ENCODE peak calls at places on chromosomes 16 and 17, in seven cellular contexts. One of them, this sample, is unnamed.

GRCh38 chr17:48068491-48068961 is 20.4 kb downstream of the NFE2L1 start:
- DNase-seq in GM23338: peak; percentile 82
- DNase-seq in astrocyte: peak; percentile 22
- DNase-seq in GM23248: peak; percentile 85
- DNase-seq in PC-3: peak; percentile 51
- DNase-seq in ascending aorta: no peak
- DNase-seq in hepatocyte: peak; percentile 46
- DNase-seq in this sample: peak; percentile 23

GRCh38 chr17:82553210-82553930 is 33.8 kb downstream of the FOXK2 start:
- DNase-seq in ascending aorta: no peak
- DNase-seq in astrocyte: no peak
- DNase-seq in hepatocyte: no peak
- DNase-seq in PC-3: no peak
- DNase-seq in GM23248: no peak
- DNase-seq in GM23338: peak; percentile 50
- DNase-seq in this sample: no peak

GRCh38 chr17:9566067-9566466 is 9.6 kb downstream of the STX8 start:
- DNase-seq in PC-3: no peak
- DNase-seq in GM23248: no peak
- DNase-seq in astrocyte: peak; percentile 15
- DNase-seq in hepatocyte: no peak
- DNase-seq in GM23338: no peak
- DNase-seq in ascending aorta: no peak
- DNase-seq in this sample: peak; percentile 70

GRCh38 chr17:42414782-42415409 is 8.2 kb downstream of the CAVIN1 start:
- DNase-seq in GM23248: no peak
- DNase-seq in hepatocyte: no peak
- DNase-seq in astrocyte: no peak
- DNase-seq in ascending aorta: no peak
- DNase-seq in PC-3: no peak
- DNase-seq in GM23338: no peak
- DNase-seq in this sample: no peak

GRCh38 chr17:35978346-35978745 is 3.0 kb downstream of the CCL16 start:
- DNase-seq in hepatocyte: no peak
- DNase-seq in GM23248: no peak
- DNase-seq in ascending aorta: no peak
- DNase-seq in astrocyte: no peak
- DNase-seq in GM23338: no peak
- DNase-seq in PC-3: no peak
- DNase-seq in this sample: no peak

GRCh38 chr16:68426355-68426652 is 22.0 kb downstream of the SMPD3 start:
- DNase-seq in GM23338: no peak
- DNase-seq in GM23248: peak; percentile 43
- DNase-seq in PC-3: peak; percentile 42
- DNase-seq in ascending aorta: no peak
- DNase-seq in hepatocyte: no peak
- DNase-seq in astrocyte: no peak
- DNase-seq in this sample: no peak

GRCh38 chr17:73316919-73317505 is 5.2 kb upstream of the CDC42EP4 start:
- DNase-seq in ascending aorta: no peak
- DNase-seq in hepatocyte: no peak
- DNase-seq in astrocyte: no peak
- DNase-seq in GM23338: no peak
- DNase-seq in PC-3: no peak
- DNase-seq in GM23248: peak; percentile 63
- DNase-seq in this sample: no peak

GRCh38 chr17:76388966-76389888 is 4.8 kb downstream of the SPHK1 start:
- DNase-seq in GM23248: peak; percentile 48
- DNase-seq in astrocyte: no peak
- DNase-seq in hepatocyte: no peak
- DNase-seq in ascending aorta: no peak
- DNase-seq in PC-3: no peak
- DNase-seq in GM23338: peak; percentile 68
- DNase-seq in this sample: no peak

GRCh38 chr17:74805543-74805991 is 29.4 kb upstream of the NAT9 start:
- DNase-seq in hepatocyte: no peak
- DNase-seq in astrocyte: no peak
- DNase-seq in GM23248: no peak
- DNase-seq in ascending aorta: no peak
- DNase-seq in GM23338: no peak
- DNase-seq in PC-3: no peak
- DNase-seq in this sample: no peak

GRCh38 chr16:80288616-80289015 is 252.2 kb upstream of the DYNLRB2 start:
- DNase-seq in PC-3: no peak
- DNase-seq in GM23248: peak; percentile 16
- DNase-seq in astrocyte: no peak
- DNase-seq in GM23338: no peak
- DNase-seq in hepatocyte: no peak
- DNase-seq in ascending aorta: no peak
- DNase-seq in this sample: no peak

GRCh38 chr16:67959520-67959919 is 8.9 kb downstream of the SLC12A4 start:
- DNase-seq in GM23338: no peak
- DNase-seq in hepatocyte: no peak
- DNase-seq in astrocyte: peak; percentile 31
- DNase-seq in ascending aorta: peak; percentile 77
- DNase-seq in GM23248: peak; percentile 90
- DNase-seq in PC-3: no peak
- DNase-seq in this sample: no peak

GRCh38 chr17:80773243-80773991 is 218.2 kb upstream of the CHMP6 start:
- DNase-seq in GM23338: peak; percentile 44
- DNase-seq in GM23248: peak; percentile 54
- DNase-seq in hepatocyte: no peak
- DNase-seq in PC-3: no peak
- DNase-seq in ascending aorta: peak; percentile 79
- DNase-seq in astrocyte: no peak
- DNase-seq in this sample: no peak

GRCh38 chr17:80028030-80028429 is 7.6 kb downstream of the TBC1D16 start:
- DNase-seq in astrocyte: no peak
- DNase-seq in GM23338: no peak
- DNase-seq in GM23248: no peak
- DNase-seq in PC-3: no peak
- DNase-seq in hepatocyte: no peak
- DNase-seq in ascending aorta: no peak
- DNase-seq in this sample: no peak

GRCh38 chr16:361872-362701 is 8.3 kb downstream of the MRPL28 start:
- DNase-seq in ascending aorta: no peak
- DNase-seq in astrocyte: peak; percentile 39
- DNase-seq in PC-3: peak; percentile 86
- DNase-seq in GM23338: peak; percentile 92
- DNase-seq in GM23248: peak; percentile 82
- DNase-seq in hepatocyte: peak; percentile 89
- DNase-seq in this sample: peak; percentile 88

GRCh38 chr16:3677994-3678393 is 23.5 kb downstream of the DNASE1 start:
- DNase-seq in hepatocyte: no peak
- DNase-seq in astrocyte: no peak
- DNase-seq in PC-3: no peak
- DNase-seq in ascending aorta: no peak
- DNase-seq in GM23338: no peak
- DNase-seq in GM23248: no peak
- DNase-seq in this sample: no peak

GRCh38 chr16:11572301-11572995 is 14.3 kb downstream of the LITAF start:
- DNase-seq in hepatocyte: no peak
- DNase-seq in GM23248: no peak
- DNase-seq in ascending aorta: peak; percentile 67
- DNase-seq in PC-3: no peak
- DNase-seq in GM23338: peak; percentile 19
- DNase-seq in astrocyte: no peak
- DNase-seq in this sample: no peak

GRCh38 chr17:46870116-46870803 is 18.9 kb downstream of the WNT9B start:
- DNase-seq in hepatocyte: peak; percentile 52
- DNase-seq in PC-3: no peak
- DNase-seq in GM23248: no peak
- DNase-seq in GM23338: no peak
- DNase-seq in astrocyte: no peak
- DNase-seq in ascending aorta: no peak
- DNase-seq in this sample: no peak

GRCh38 chr17:48202945-48203344 is 95.4 kb downstream of the SNX11 start:
- DNase-seq in PC-3: no peak
- DNase-seq in GM23248: no peak
- DNase-seq in ascending aorta: no peak
- DNase-seq in astrocyte: no peak
- DNase-seq in GM23338: no peak
- DNase-seq in hepatocyte: no peak
- DNase-seq in this sample: no peak

GRCh38 chr16:8110572-8111514 is 479.5 kb downstream of the TMEM114 start:
- DNase-seq in PC-3: no peak
- DNase-seq in ascending aorta: no peak
- DNase-seq in hepatocyte: no peak
- DNase-seq in GM23248: no peak
- DNase-seq in GM23338: no peak
- DNase-seq in astrocyte: no peak
- DNase-seq in this sample: no peak

GRCh38 chr17:81422776-81423697 is 27.8 kb downstream of the BAHCC1 start:
- DNase-seq in ascending aorta: peak; percentile 97
- DNase-seq in astrocyte: peak; percentile 91
- DNase-seq in PC-3: peak; percentile 93
- DNase-seq in GM23338: no peak
- DNase-seq in GM23248: peak; percentile 98
- DNase-seq in hepatocyte: peak; percentile 91
- DNase-seq in this sample: peak; percentile 75

GRCh38 chr16:73365010-73365409 is 317.1 kb upstream of the ZFHX3 start:
- DNase-seq in hepatocyte: peak; percentile 72
- DNase-seq in GM23338: no peak
- DNase-seq in PC-3: no peak
- DNase-seq in GM23248: no peak
- DNase-seq in astrocyte: peak; percentile 3
- DNase-seq in ascending aorta: no peak
- DNase-seq in this sample: peak; percentile 17

GRCh38 chr17:48603959-48604769 is 622 bp downstream of the HOXB6 start:
- DNase-seq in ascending aorta: peak; percentile 80
- DNase-seq in PC-3: peak; percentile 79
- DNase-seq in hepatocyte: peak; percentile 40
- DNase-seq in GM23248: peak; percentile 73
- DNase-seq in astrocyte: no peak
- DNase-seq in GM23338: peak; percentile 69
- DNase-seq in this sample: peak; percentile 88

GRCh38 chr16:10262377-10263132 is 80.3 kb upstream of the GRIN2A start:
- DNase-seq in GM23248: no peak
- DNase-seq in ascending aorta: no peak
- DNase-seq in astrocyte: no peak
- DNase-seq in hepatocyte: no peak
- DNase-seq in PC-3: no peak
- DNase-seq in GM23338: no peak
- DNase-seq in this sample: no peak

GRCh38 chr17:72358465-72358864 is 237.6 kb downstream of the SOX9 start:
- DNase-seq in GM23338: no peak
- DNase-seq in GM23248: peak; percentile 84
- DNase-seq in hepatocyte: no peak
- DNase-seq in ascending aorta: no peak
- DNase-seq in astrocyte: peak; percentile 92
- DNase-seq in PC-3: peak; percentile 96
- DNase-seq in this sample: no peak

DNA sequence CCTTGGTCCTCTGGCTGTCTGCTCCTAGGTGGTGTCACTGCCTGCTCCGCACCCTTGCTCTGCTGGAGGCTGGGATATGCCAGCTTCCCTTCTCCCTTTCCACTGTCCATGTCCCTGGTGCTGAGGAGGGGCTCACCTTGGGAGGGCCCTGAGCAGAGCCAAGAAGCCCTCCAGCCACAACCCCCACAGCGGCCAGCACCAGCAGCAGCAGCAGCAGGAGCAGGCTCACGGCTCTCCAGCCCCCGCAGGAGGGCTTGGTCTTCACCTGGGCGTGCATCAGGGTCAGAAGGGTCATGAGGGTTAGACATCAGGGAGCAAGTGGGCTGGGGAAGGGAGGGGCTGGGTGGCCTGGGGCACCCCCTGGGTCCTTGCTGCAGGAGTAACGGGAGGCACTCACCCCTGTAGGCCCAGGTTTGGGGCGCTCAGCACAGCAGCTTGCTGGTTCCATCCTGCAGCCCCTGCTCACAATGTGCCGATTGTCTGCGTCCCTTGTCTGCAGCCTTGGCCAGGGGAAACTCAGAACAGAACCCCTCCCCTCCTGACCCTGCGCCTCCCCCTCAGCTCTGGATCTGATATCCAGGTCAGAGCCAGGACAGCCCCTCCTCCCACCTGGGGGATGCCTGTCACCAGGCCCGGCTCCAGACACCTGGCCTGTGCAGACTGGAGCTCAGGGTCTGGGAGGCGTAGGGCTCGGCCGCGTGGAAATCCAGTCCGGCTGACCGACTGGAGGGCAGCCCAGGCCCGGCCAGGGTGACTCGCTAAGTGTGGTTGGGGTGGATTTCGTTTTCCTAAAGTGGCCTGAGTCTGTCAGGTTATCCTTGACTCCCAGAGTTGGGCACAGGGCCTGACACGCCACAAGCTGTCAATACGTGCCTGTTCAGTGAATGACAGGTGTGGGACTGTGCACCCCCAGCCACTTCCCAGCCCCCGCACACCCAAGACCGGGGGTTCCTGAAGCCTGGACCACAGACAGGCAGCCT is at the start of gene BRICD5:
- DNase-seq in PC-3: no peak
- DNase-seq in astrocyte: no peak
- DNase-seq in GM23248: no peak
- DNase-seq in ascending aorta: no peak
- DNase-seq in hepatocyte: no peak
- DNase-seq in GM23338: peak; percentile 58
- DNase-seq in this sample: no peak
- H3K27ac ChIP-seq in PC-3: no peak within 1 kb of the TSS
- H3K27ac ChIP-seq in astrocyte: no peak within 1 kb of the TSS
- H3K27ac ChIP-seq in GM23248: no peak within 1 kb of the TSS
- H3K27ac ChIP-seq in ascending aorta: no peak within 1 kb of the TSS
- H3K27ac ChIP-seq in hepatocyte: no peak within 1 kb of the TSS
- H3K27ac ChIP-seq in GM23338: no peak within 1 kb of the TSS
- H3K27ac ChIP-seq in this sample: no peak within 1 kb of the TSS

GRCh38 chr17:17107281-17107680 is 65.0 kb downstream of the MPRIP start:
- DNase-seq in astrocyte: no peak
- DNase-seq in GM23338: no peak
- DNase-seq in ascending aorta: no peak
- DNase-seq in hepatocyte: no peak
- DNase-seq in GM23248: no peak
- DNase-seq in PC-3: no peak
- DNase-seq in this sample: no peak
- H3K27ac ChIP-seq in astrocyte: no peak overlapping the region
- H3K27ac ChIP-seq in GM23338: no peak overlapping the region
- H3K27ac ChIP-seq in ascending aorta: peak overlapping the region; percentile 30
- H3K27ac ChIP-seq in hepatocyte: no peak overlapping the region
- H3K27ac ChIP-seq in GM23248: peak overlapping the region; percentile 7
- H3K27ac ChIP-seq in PC-3: no peak overlapping the region
- H3K27ac ChIP-seq in this sample: peak overlapping the region; percentile 8

GRCh38 chr17:4908711-4909496 is 6.0 kb upstream of the CHRNE start:
- DNase-seq in GM23338: peak; percentile 96
- DNase-seq in PC-3: peak; percentile 85
- DNase-seq in astrocyte: peak; percentile 74
- DNase-seq in hepatocyte: peak; percentile 94
- DNase-seq in ascending aorta: peak; percentile 94
- DNase-seq in GM23248: peak; percentile 96
- DNase-seq in this sample: peak; percentile 81
- H3K27ac ChIP-seq in GM23338: peak overlapping the region; percentile 35
- H3K27ac ChIP-seq in PC-3: no peak overlapping the region
- H3K27ac ChIP-seq in astrocyte: no peak overlapping the region
- H3K27ac ChIP-seq in hepatocyte: peak overlapping the region; percentile 94
- H3K27ac ChIP-seq in ascending aorta: peak overlapping the region; percentile 4
- H3K27ac ChIP-seq in GM23248: peak overlapping the region; percentile 17
- H3K27ac ChIP-seq in this sample: no peak overlapping the region

DNA sequence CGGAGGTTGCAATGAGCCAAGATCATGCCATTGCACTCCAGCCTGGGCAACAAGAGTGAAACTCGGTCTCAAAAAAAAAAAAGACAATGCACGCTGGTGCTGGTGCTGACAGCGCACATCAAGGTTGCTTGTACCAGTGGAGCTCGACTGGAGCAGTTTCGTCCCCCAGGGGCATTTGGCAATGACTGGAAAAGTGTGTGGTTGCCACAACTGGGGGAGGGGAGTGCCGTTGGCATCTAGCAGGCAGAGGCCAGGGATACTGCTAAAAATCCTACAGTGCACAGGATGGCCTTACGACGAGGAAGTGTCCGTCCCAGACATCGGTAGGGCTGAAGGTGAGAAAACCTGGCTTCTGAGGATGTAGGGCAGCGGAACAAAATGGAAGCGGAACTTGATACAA is 2.4 kb downstream of the MEAK7 start:
- DNase-seq in GM23248: no peak
- DNase-seq in hepatocyte: peak; percentile 2
- DNase-seq in ascending aorta: no peak
- DNase-seq in GM23338: no peak
- DNase-seq in astrocyte: no peak
- DNase-seq in PC-3: peak; percentile 81
- DNase-seq in this sample: no peak
- H3K27ac ChIP-seq in GM23248: peak overlapping the region; percentile 92
- H3K27ac ChIP-seq in hepatocyte: no peak overlapping the region
- H3K27ac ChIP-seq in ascending aorta: no peak overlapping the region
- H3K27ac ChIP-seq in GM23338: no peak overlapping the region
- H3K27ac ChIP-seq in astrocyte: peak overlapping the region; percentile 18
- H3K27ac ChIP-seq in PC-3: peak overlapping the region; percentile 100
- H3K27ac ChIP-seq in this sample: no peak overlapping the region